ENCODE peak calls at places on chromosomes 2 and 18, in four cellular contexts. One of them, this sample, is unnamed. For H3K9me3, the result is how much of the 10 kb centered on the place peaks cover.

GRCh38 chr2:46134531-46135229 is 162.5 kb upstream of the EPAS1 start:
- DNase-seq in CD8-positive, alpha-beta memory T cell: no peak
- DNase-seq in WERI-Rb-1: peak
- DNase-seq in SJSA1: no peak
- DNase-seq in this sample: no peak

GRCh38 chr2:54569745-54570296 is 113.7 kb downstream of the SPTBN1 start:
- DNase-seq in WERI-Rb-1: no peak
- DNase-seq in CD8-positive, alpha-beta memory T cell: no peak
- DNase-seq in SJSA1: peak
- DNase-seq in this sample: no peak

GRCh38 chr2:195674491-195675226 is 17.6 kb downstream of the SLC39A10 start:
- DNase-seq in WERI-Rb-1: no peak
- DNase-seq in SJSA1: no peak
- DNase-seq in CD8-positive, alpha-beta memory T cell: no peak
- DNase-seq in this sample: no peak

GRCh38 chr2:88055049-88055435 is 541 bp downstream of the KRCC1 start:
- DNase-seq in SJSA1: no peak
- DNase-seq in WERI-Rb-1: no peak
- DNase-seq in CD8-positive, alpha-beta memory T cell: no peak
- DNase-seq in this sample: no peak

GRCh38 chr2:60119778-60120177 is 433.7 kb downstream of the BCL11A start:
- DNase-seq in WERI-Rb-1: no peak
- DNase-seq in CD8-positive, alpha-beta memory T cell: no peak
- DNase-seq in SJSA1: no peak
- DNase-seq in this sample: no peak

GRCh38 chr2:134683561-134684112 is 35.2 kb downstream of the TMEM163 start:
- DNase-seq in SJSA1: no peak
- DNase-seq in WERI-Rb-1: no peak
- DNase-seq in CD8-positive, alpha-beta memory T cell: no peak
- DNase-seq in this sample: no peak

GRCh38 chr2:3324404-3325281 is 53.0 kb downstream of the EIPR1 start:
- DNase-seq in SJSA1: no peak
- DNase-seq in CD8-positive, alpha-beta memory T cell: no peak
- DNase-seq in WERI-Rb-1: no peak
- DNase-seq in this sample: no peak

GRCh38 chr2:145352499-145352898 is 832.6 kb upstream of the ZEB2 start:
- DNase-seq in SJSA1: no peak
- DNase-seq in CD8-positive, alpha-beta memory T cell: no peak
- DNase-seq in WERI-Rb-1: no peak
- DNase-seq in this sample: no peak

GRCh38 chr2:57881998-57882884 is 164.4 kb upstream of the VRK2 start:
- DNase-seq in SJSA1: no peak
- DNase-seq in WERI-Rb-1: no peak
- DNase-seq in CD8-positive, alpha-beta memory T cell: no peak
- DNase-seq in this sample: no peak

GRCh38 chr18:80157708-80158343 is 48.8 kb downstream of the ADNP2 start:
- DNase-seq in SJSA1: peak
- DNase-seq in CD8-positive, alpha-beta memory T cell: peak
- DNase-seq in WERI-Rb-1: peak
- DNase-seq in this sample: no peak

GRCh38 chr2:67798536-67799160 is 264.2 kb downstream of the C1D start:
- DNase-seq in SJSA1: no peak
- DNase-seq in CD8-positive, alpha-beta memory T cell: no peak
- DNase-seq in WERI-Rb-1: no peak
- DNase-seq in this sample: no peak

GRCh38 chr2:240663791-240664190 is 18.9 kb downstream of the AQP12B start:
- DNase-seq in CD8-positive, alpha-beta memory T cell: no peak
- DNase-seq in SJSA1: no peak
- DNase-seq in WERI-Rb-1: no peak
- DNase-seq in this sample: no peak

GRCh38 chr2:41445865-41446264 is 602.0 kb upstream of the PKDCC start:
- DNase-seq in WERI-Rb-1: no peak
- DNase-seq in SJSA1: no peak
- DNase-seq in CD8-positive, alpha-beta memory T cell: no peak
- DNase-seq in this sample: no peak

GRCh38 chr18:52869942-52870907 is 530.2 kb downstream of the DCC start:
- DNase-seq in SJSA1: no peak
- DNase-seq in WERI-Rb-1: peak
- DNase-seq in CD8-positive, alpha-beta memory T cell: no peak
- DNase-seq in this sample: no peak

GRCh38 chr2:23719721-23720120 is 207.2 kb downstream of the ATAD2B start:
- DNase-seq in WERI-Rb-1: no peak
- DNase-seq in SJSA1: no peak
- DNase-seq in CD8-positive, alpha-beta memory T cell: no peak
- DNase-seq in this sample: no peak

GRCh38 chr2:177772529-177772928 is 300.0 kb downstream of the PDE11A start:
- DNase-seq in WERI-Rb-1: no peak
- DNase-seq in CD8-positive, alpha-beta memory T cell: no peak
- DNase-seq in SJSA1: peak
- DNase-seq in this sample: no peak

GRCh38 chr2:104286806-104287205 is 567.1 kb upstream of the POU3F3 start:
- DNase-seq in CD8-positive, alpha-beta memory T cell: no peak
- DNase-seq in SJSA1: no peak
- DNase-seq in WERI-Rb-1: no peak
- DNase-seq in this sample: no peak

GRCh38 chr18:37566479-37567060 is 972 bp upstream of the CELF4 start:
- DNase-seq in WERI-Rb-1: peak
- DNase-seq in CD8-positive, alpha-beta memory T cell: no peak
- DNase-seq in SJSA1: no peak
- DNase-seq in this sample: no peak

DNA sequence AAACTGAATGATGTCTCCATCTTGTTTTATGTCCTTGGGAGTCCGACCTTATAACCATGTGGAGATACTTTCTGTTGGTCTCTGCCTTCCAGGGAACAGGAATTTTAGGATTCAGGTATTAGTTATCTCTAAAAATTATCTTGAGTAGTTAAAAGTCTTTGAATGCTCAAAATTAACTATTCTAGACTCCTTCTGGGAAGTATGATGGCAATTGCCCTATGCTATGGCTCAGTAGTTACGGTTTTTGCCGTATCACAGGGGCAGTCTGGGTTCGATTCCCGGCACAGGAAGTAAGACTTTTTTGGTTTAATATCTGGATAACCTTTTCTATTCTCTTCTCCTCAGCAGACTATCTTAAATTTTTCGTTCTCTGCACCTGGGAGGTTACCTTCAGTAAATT is 708.7 kb upstream of the LRATD1 start:
- DNase-seq in WERI-Rb-1: no peak
- DNase-seq in CD8-positive, alpha-beta memory T cell: no peak
- DNase-seq in SJSA1: no peak
- DNase-seq in this sample: no peak
- H3K9me3 ChIP-seq in WERI-Rb-1: under half
- H3K9me3 ChIP-seq in CD8-positive, alpha-beta memory T cell: under half
- H3K9me3 ChIP-seq in SJSA1: under half
- H3K9me3 ChIP-seq in this sample: under half

GRCh38 chr2:181680937-181681811 is 857 bp upstream of the NEUROD1 start:
- DNase-seq in WERI-Rb-1: peak
- DNase-seq in CD8-positive, alpha-beta memory T cell: no peak
- DNase-seq in SJSA1: no peak
- DNase-seq in this sample: no peak

GRCh38 chr2:181678033-181678586 is 2.2 kb downstream of the NEUROD1 start:
- DNase-seq in SJSA1: peak
- DNase-seq in CD8-positive, alpha-beta memory T cell: peak
- DNase-seq in WERI-Rb-1: peak
- DNase-seq in this sample: no peak

GRCh38 chr2:181680055-181680936 is at the start of gene NEUROD1:
- DNase-seq in SJSA1: no peak
- DNase-seq in CD8-positive, alpha-beta memory T cell: no peak
- DNase-seq in WERI-Rb-1: peak
- DNase-seq in this sample: no peak

GRCh38 chr2:181678744-181679543 is 1.4 kb downstream of the NEUROD1 start:
- DNase-seq in CD8-positive, alpha-beta memory T cell: no peak
- DNase-seq in WERI-Rb-1: no peak
- DNase-seq in SJSA1: no peak
- DNase-seq in this sample: no peak

GRCh38 chr2:181679544-181679979 is 755 bp downstream of the NEUROD1 start:
- DNase-seq in CD8-positive, alpha-beta memory T cell: no peak
- DNase-seq in SJSA1: no peak
- DNase-seq in WERI-Rb-1: peak
- DNase-seq in this sample: no peak
- H3K9me3 ChIP-seq in CD8-positive, alpha-beta memory T cell: under half
- H3K9me3 ChIP-seq in SJSA1: under half
- H3K9me3 ChIP-seq in WERI-Rb-1: under half
- H3K9me3 ChIP-seq in this sample: under half

GRCh38 chr2:187210726-187211125 is 237.3 kb downstream of the CALCRL start:
- DNase-seq in SJSA1: no peak
- DNase-seq in WERI-Rb-1: no peak
- DNase-seq in CD8-positive, alpha-beta memory T cell: no peak
- DNase-seq in this sample: no peak
- H3K9me3 ChIP-seq in SJSA1: under half
- H3K9me3 ChIP-seq in WERI-Rb-1: under half
- H3K9me3 ChIP-seq in CD8-positive, alpha-beta memory T cell: under half
- H3K9me3 ChIP-seq in this sample: under half

DNA sequence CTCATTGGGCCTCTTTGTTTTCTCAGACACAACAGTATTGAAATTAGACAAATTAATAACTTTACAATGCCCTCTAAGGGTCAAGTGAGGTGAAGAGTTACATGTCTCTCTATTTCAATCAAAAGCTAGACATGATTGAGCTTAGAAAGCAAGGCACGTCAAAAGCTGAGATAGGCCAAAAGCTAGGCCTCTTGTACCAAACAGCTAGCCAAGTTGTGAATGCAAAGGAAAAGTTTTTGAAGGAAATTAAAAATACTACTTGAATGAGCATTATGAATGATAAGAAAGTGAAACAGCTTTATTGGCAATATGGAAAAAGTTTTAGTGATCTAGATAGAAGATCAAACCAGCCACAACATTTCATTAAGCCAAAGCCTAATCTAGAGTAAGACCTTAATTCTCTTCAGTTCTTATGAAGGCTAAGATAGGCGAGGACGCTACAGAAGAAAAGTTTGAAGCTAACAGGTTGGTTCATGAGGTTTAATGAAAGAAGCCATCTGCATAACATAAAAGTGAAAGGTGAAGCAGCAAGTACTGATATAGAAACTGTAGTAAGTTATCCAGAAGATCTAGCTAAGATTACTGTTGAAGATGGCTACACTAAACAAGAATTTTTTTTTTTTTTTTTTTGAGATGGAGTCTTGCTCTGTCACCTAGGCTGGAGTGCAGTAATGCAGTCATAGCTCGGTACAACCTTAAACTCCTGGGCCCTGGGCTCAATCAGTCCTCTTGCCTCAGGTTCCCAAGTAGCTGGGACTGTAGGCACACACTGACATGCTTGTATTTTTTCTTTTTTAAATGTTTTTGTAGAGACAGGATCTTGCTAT is 65.5 kb downstream of the FAM117B start:
- DNase-seq in WERI-Rb-1: no peak
- DNase-seq in CD8-positive, alpha-beta memory T cell: no peak
- DNase-seq in SJSA1: no peak
- DNase-seq in this sample: no peak
- H3K9me3 ChIP-seq in WERI-Rb-1: under half
- H3K9me3 ChIP-seq in CD8-positive, alpha-beta memory T cell: under half
- H3K9me3 ChIP-seq in SJSA1: under half
- H3K9me3 ChIP-seq in this sample: under half

DNA sequence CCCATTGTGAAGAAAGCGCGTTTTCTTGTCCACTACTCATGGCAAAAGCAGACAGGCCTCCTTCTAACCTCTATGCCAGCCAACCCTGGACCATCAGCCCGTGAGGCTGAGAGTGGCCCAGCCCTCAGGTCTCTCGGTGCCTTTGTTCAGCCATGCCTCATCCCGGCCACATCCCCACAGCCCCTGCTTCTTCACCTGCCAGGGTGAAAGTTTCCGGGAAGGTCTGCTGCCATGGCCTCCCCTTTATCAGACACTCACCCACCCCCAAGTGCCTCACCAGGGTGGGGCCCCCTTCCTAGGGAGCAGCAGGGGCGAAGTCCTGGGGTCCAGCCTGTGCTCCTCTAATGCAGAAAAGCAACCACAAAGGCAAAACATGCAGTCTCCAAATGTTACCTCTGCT is 478.4 kb upstream of the SALL3 start:
- DNase-seq in SJSA1: no peak
- DNase-seq in CD8-positive, alpha-beta memory T cell: no peak
- DNase-seq in WERI-Rb-1: no peak
- DNase-seq in this sample: no peak
- H3K9me3 ChIP-seq in SJSA1: under half
- H3K9me3 ChIP-seq in CD8-positive, alpha-beta memory T cell: under half
- H3K9me3 ChIP-seq in WERI-Rb-1: under half
- H3K9me3 ChIP-seq in this sample: under half

DNA sequence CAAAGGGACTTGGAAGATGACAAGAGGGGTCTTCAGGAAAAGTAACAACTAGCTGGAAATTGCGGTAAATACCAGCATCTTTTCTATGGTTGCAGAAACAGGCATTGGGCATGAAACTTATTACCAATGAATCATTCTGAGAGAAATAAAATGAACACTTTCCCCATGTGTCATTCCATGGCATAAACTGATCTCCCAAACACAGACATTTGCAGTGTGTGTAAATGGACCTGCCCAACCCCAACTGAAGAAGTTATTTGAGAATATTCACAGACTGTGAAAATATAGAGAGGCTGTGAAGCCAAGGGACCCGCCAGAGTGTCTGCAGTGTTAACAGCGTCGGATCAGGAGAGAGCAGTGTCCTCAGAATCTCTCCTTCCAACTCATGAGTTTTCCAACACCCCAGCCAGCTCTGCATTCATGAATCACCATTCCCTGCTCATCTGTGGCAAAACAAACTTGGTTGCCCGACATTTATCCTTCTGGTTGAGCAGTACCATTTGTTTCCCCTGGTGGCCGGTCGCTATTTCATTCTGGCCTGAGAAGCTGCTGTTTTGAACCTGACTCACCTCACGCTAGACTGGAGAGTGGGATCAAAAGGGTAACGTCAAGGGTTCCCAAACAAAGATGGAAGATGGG is 238.4 kb downstream of the PID1 start:
- DNase-seq in SJSA1: no peak
- DNase-seq in WERI-Rb-1: no peak
- DNase-seq in CD8-positive, alpha-beta memory T cell: no peak
- DNase-seq in this sample: no peak
- H3K9me3 ChIP-seq in SJSA1: under half
- H3K9me3 ChIP-seq in WERI-Rb-1: under half
- H3K9me3 ChIP-seq in CD8-positive, alpha-beta memory T cell: under half
- H3K9me3 ChIP-seq in this sample: under half

DNA sequence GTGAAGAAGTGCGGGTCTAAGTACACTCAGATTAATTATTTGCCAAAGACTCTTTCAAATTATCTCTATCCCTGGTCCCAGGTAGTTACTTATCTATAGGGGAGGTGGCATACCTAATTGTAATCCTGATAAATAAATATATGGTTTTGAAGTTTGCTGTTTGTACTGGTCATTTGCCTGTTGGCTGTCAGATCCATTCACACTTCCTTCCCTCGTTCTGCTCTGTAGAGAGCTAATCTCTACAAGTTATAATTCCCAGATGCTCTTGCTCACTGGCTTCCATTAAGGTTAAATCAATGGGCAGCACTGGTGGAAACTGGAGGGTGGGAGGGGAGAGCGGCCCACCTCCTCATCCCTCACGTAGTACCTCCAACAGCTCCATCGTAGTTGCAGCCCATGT is 447.1 kb downstream of the TXNL1 start:
- DNase-seq in CD8-positive, alpha-beta memory T cell: no peak
- DNase-seq in WERI-Rb-1: no peak
- DNase-seq in SJSA1: no peak
- DNase-seq in this sample: no peak
- H3K9me3 ChIP-seq in CD8-positive, alpha-beta memory T cell: under half
- H3K9me3 ChIP-seq in WERI-Rb-1: under half
- H3K9me3 ChIP-seq in SJSA1: under half
- H3K9me3 ChIP-seq in this sample: under half